ENCODE peak calls at places on chromosome 20, in seven cellular contexts. B, X, W, O, F, G and P are unnamed samples.

GRCh38 chr20:38181207-38181693 is 16.2 kb upstream of the TGM2 start:
- DNase-seq in O (no peak), F (no peak), B (no peak), G (peak), W (no peak), X (peak), P (no peak)

GRCh38 chr20:45293041-45294002 is 13.3 kb upstream of the RBPJL start:
- DNase-seq in W (peak), G (peak), O (peak), X (peak), B (peak), F (peak), P (peak)

GRCh38 chr20:41306061-41306727 is 11.3 kb downstream of the ZHX3 start:
- DNase-seq in X (no peak), O (no peak), B (no peak), W (no peak), F (no peak), G (no peak), P (no peak)

GRCh38 chr20:47295921-47296426 is 60.5 kb downstream of the ZMYND8 start:
- DNase-seq in O (no peak), W (no peak), F (no peak), G (no peak), B (no peak), X (no peak), P (no peak)

GRCh38 chr20:33675127-33675954 is 1.1 kb upstream of the NECAB3 start:
- DNase-seq in F (no peak), G (no peak), O (peak), B (no peak), W (no peak), X (no peak), P (no peak)

GRCh38 chr20:973785-974194 is 28.3 kb downstream of the RSPO4 start:
- DNase-seq in G (no peak), W (peak), B (peak), O (no peak), X (no peak), F (peak), P (peak)

GRCh38 chr20:53216856-53217576 is 244.9 kb downstream of the TSHZ2 start:
- DNase-seq in B (peak), O (peak), F (peak), X (no peak), G (peak), W (peak), P (peak)

GRCh38 chr20:50187403-50188051 is 3.1 kb upstream of the CEBPB start:
- DNase-seq in F (no peak), B (peak), O (peak), X (no peak), G (no peak), W (peak), P (peak)

GRCh38 chr20:41081276-41081814 is 52.7 kb downstream of the TOP1 start:
- DNase-seq in G (no peak), W (no peak), O (no peak), F (no peak), X (no peak), B (no peak), P (no peak)

GRCh38 chr20:23193985-23194384 is 107.9 kb upstream of the CD93 start:
- DNase-seq in O (no peak), B (no peak), W (no peak), F (no peak), G (no peak), X (no peak), P (no peak)

GRCh38 chr20:31712564-31713311 is 9.9 kb downstream of the BCL2L1 start:
- DNase-seq in X (peak), G (no peak), F (peak), O (peak), W (peak), B (peak), P (peak)

GRCh38 chr20:59152559-59153354 is 10.9 kb upstream of the ZNF831 start:
- DNase-seq in F (no peak), O (no peak), X (no peak), B (no peak), G (no peak), W (no peak), P (no peak)

GRCh38 chr20:61967300-61967699 is 98.4 kb downstream of the TAF4 start:
- DNase-seq in F (no peak), B (no peak), X (no peak), W (no peak), O (no peak), G (no peak), P (no peak)

GRCh38 chr20:20412750-20413149 is 44.8 kb downstream of the INSM1 start:
- DNase-seq in G (no peak), W (no peak), X (no peak), B (no peak), F (no peak), O (no peak), P (no peak)

GRCh38 chr20:21505161-21505809 is 8.6 kb downstream of the NKX2-2 start:
- DNase-seq in W (peak), F (peak), G (peak), X (peak), O (peak), B (peak), P (peak)

GRCh38 chr20:6698056-6698455 is 69.4 kb upstream of the BMP2 start:
- DNase-seq in X (no peak), F (peak), G (no peak), B (peak), O (no peak), W (no peak), P (peak)

GRCh38 chr20:4130404-4131189 is 115.2 kb upstream of the RNF24 start:
- DNase-seq in B (no peak), G (no peak), F (no peak), O (no peak), W (no peak), X (no peak), P (no peak)

GRCh38 chr20:50434653-50435396 is 75.4 kb upstream of the PTPN1 start:
- DNase-seq in B (no peak), F (no peak), O (no peak), X (no peak), G (no peak), W (no peak), P (peak)

GRCh38 chr20:25437153-25437581 is 29.7 kb downstream of the GINS1 start:
- DNase-seq in X (no peak), W (no peak), F (no peak), O (no peak), B (peak), G (no peak), P (peak)

GRCh38 chr20:4195499-4195898 is 180.1 kb upstream of the RNF24 start:
- DNase-seq in O (no peak), W (no peak), G (peak), X (no peak), B (peak), F (peak), P (peak)

GRCh38 chr20:9422335-9422734 is 92.1 kb upstream of the LAMP5 start:
- DNase-seq in X (no peak), W (no peak), F (no peak), G (no peak), B (no peak), O (no peak), P (no peak)

GRCh38 chr20:56995635-56996075 is 270.8 kb downstream of the BMP7 start:
- DNase-seq in X (no peak), B (peak), W (no peak), F (peak), O (no peak), G (peak), P (peak)

GRCh38 chr20:63977392-63978276 is 1.8 kb downstream of the SAMD10 start:
- DNase-seq in W (no peak), G (no peak), O (peak), F (peak), X (no peak), B (no peak), P (peak)

GRCh38 chr20:4102381-4102780 is 87.0 kb upstream of the RNF24 start:
- DNase-seq in B (no peak), W (no peak), G (no peak), O (no peak), F (no peak), X (no peak), P (no peak)

GRCh38 chr20:12581644-12582350 is 427.0 kb upstream of the SPTLC3 start:
- DNase-seq in O (no peak), W (peak), B (no peak), G (no peak), X (no peak), F (no peak), P (no peak)

GRCh38 chr20:6877633-6878032 is 110.1 kb downstream of the BMP2 start:
- DNase-seq in F (no peak), X (no peak), O (no peak), G (no peak), B (no peak), W (no peak), P (no peak)

GRCh38 chr20:38863024-38863851 is 57.7 kb downstream of the PPP1R16B start:
- DNase-seq in F (no peak), B (no peak), O (no peak), X (peak), W (no peak), G (no peak), P (no peak)

GRCh38 chr20:4472906-4473305 is 248.8 kb upstream of the PRND start:
- DNase-seq in B (no peak), F (no peak), W (no peak), X (no peak), G (no peak), O (no peak), P (no peak)

GRCh38 chr20:34512266-34512954 is 3.8 kb upstream of the DYNLRB1 start:
- DNase-seq in O (no peak), B (no peak), G (no peak), F (no peak), W (no peak), X (no peak), P (no peak)

GRCh38 chr20:879626-880025 is 36.5 kb downstream of the ANGPT4 start:
- DNase-seq in X (no peak), O (no peak), W (no peak), G (no peak), B (no peak), F (no peak), P (no peak)

GRCh38 chr20:32439132-32439829 is 81.2 kb downstream of the ASXL1 start:
- DNase-seq in W (no peak), G (no peak), O (no peak), F (no peak), B (no peak), X (no peak), P (peak)

GRCh38 chr20:24745617-24746350 is 203.3 kb upstream of the CST7 start:
- DNase-seq in X (no peak), G (no peak), W (no peak), B (no peak), F (peak), O (no peak), P (peak)

GRCh38 chr20:57440678-57441509 is 49.7 kb downstream of the RBM38 start:
- DNase-seq in B (peak), W (peak), G (no peak), O (peak), X (peak), F (peak), P (peak)

GRCh38 chr20:40110241-40110910 is 578.7 kb downstream of the MAFB start:
- DNase-seq in O (no peak), X (no peak), G (no peak), F (no peak), B (no peak), W (no peak), P (no peak)

GRCh38 chr20:46006031-46006430 is 2.7 kb upstream of the MMP9 start:
- DNase-seq in W (no peak), F (no peak), G (no peak), O (no peak), B (no peak), X (no peak), P (no peak)

GRCh38 chr20:7859371-7859802 is 80.9 kb downstream of the HAO1 start:
- DNase-seq in O (no peak), X (no peak), F (no peak), B (peak), G (peak), W (no peak), P (peak)

GRCh38 chr20:43205699-43206098 is 16.0 kb upstream of the PTPRT start:
- DNase-seq in F (no peak), B (no peak), O (no peak), W (no peak), G (no peak), X (no peak), P (no peak)
- TF ChIP-seq CTCF in F (peak), B (no peak), O (no peak), W (no peak), G (no peak), X (no peak), P (peak)

GRCh38 chr20:35950093-35950492 is 4.2 kb downstream of the SCAND1 start:
- DNase-seq in F (no peak), X (no peak), O (no peak), W (no peak), G (no peak), B (no peak), P (no peak)

GRCh38 chr20:35942243-35942642 is 12.1 kb downstream of the SCAND1 start:
- DNase-seq in W (no peak), G (no peak), F (no peak), X (no peak), B (no peak), O (no peak), P (no peak)

GRCh38 chr20:35944189-35944588 is 10.1 kb downstream of the SCAND1 start:
- DNase-seq in F (no peak), B (no peak), O (no peak), W (no peak), X (no peak), G (no peak), P (no peak)

GRCh38 chr20:35947907-35948306 is 6.4 kb downstream of the SCAND1 start:
- DNase-seq in G (no peak), X (no peak), W (no peak), O (no peak), B (no peak), F (no peak), P (no peak)

DNA sequence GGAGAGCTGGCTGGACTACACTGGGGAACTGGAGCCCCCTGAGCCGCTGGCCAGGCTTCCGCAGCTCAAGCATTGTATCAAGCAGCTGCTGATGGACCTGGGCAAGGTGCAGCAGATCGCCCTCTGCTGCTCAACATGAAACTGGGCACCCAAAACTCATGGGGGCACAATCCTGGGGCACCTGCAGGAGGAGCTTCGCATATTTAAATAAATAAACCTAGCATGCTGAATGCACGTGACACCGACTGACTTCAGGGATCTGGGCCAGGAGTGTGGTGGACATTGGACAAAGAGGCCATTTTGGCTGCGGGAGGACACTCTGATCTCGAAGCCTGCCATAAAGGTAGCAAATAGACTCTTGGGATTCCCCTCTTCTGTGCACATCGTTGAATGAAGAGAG is 6.8 kb downstream of the SCAND1 start:
- DNase-seq in F (peak), G (peak), X (no peak), O (no peak), B (peak), W (no peak), P (peak)
- TF ChIP-seq CTCF in F (peak), G (no peak), X (no peak), O (no peak), B (peak), W (no peak), P (peak)

DNA sequence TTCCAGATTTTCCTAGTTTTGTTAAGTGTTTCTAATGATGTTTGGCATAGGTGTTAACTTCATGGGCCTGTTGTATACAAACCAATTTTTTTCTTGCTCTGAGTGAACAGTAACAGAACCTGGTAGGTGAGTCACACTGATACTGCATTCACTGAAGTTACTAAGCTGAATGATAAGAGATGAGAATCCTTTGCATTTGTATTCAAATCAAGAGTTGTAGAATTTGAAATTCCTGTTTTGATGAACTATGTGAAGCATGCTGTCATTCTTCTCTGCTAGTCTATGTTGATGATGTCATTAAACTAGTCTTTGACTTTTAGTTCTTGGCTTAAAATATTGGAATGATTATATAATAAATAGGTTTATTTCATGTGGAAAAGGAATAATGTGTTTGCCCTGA is 37.9 kb downstream of the PTPRA start:
- DNase-seq in X (no peak), F (no peak), B (peak), W (no peak), G (no peak), O (no peak), P (no peak)
- TF ChIP-seq CTCF in X (no peak), F (no peak), B (no peak), W (no peak), G (no peak), O (no peak), P (no peak)

DNA sequence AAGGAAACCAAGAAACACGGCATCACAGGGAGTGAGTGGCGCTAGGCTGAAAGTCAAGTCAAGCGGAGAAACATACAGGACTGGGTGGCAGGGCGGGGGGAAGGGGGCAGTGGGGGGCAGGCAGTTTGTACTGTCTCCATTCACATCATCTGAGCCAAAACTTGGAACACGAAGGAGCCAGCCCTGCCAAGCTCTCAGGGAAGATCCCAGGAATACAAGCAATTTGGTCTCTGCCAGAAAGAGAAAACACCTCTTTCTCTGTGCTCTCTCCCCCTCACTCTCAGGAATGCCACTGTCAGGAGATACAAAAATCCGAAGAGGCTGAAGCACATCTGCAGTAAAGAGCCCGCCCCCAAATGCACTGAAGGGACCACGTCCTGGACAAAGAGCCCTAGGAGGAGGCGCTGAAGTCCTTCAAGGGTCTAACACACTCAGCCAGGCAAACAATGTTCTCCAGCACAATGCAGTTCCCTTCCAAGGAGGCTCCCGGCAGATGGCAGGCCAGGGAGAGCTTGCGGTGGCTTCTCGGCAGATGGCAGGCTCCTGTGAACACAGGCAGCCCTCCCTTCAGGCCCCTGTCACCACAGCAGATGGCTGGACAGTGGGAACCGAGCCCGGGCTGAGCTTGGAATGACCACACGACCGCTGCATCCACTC is 90.0 kb downstream of the ATP9A start:
- DNase-seq in F (no peak), O (no peak), G (peak), X (no peak), B (peak), W (no peak), P (no peak)
- TF ChIP-seq CTCF in F (no peak), O (no peak), G (no peak), X (no peak), B (no peak), W (no peak), P (no peak)

DNA sequence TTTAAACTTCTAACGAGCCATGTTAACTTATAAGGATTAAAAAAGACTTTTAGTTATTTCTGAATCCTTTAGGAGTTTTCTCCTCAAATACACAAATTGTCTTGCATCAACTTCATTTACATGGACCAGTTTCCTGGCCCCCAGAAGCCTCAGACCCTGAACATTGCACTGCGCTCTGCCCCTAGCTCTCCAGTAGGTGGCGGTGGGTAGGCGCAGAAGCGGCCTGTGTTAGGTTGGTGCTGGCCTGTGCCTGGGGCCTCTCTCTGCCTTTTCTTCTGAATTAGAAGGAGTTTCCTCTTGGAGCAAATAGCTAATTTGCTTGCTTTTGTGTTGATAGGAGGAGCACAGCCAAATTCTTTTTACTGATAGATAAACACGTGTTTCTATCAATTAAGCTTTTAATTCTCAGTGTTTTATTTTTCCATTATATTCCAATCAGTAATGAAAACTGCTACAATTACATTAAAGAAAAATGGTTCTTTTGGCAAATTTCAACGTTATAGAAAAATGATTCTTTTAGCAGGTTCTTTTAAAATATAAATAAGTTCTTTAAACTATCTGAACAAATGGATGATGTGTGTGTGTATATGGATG is 44.4 kb downstream of the DTD1 start:
- DNase-seq in F (peak), G (peak), O (peak), X (no peak), W (peak), B (peak), P (peak)
- TF ChIP-seq CTCF in F (peak), G (peak), O (peak), X (peak), W (peak), B (peak), P (peak)

GRCh38 chr20:48919882-48920526 is 1.5 kb upstream of the ARFGEF2 start:
- DNase-seq in X (no peak), G (no peak), B (no peak), F (no peak), W (peak), O (no peak), P (no peak)

GRCh38 chr20:48920527-48921167 is 864 bp upstream of the ARFGEF2 start:
- DNase-seq in X (no peak), F (no peak), O (peak), B (no peak), G (no peak), W (no peak), P (no peak)

GRCh38 chr20:48923149-48923718 is 1.7 kb downstream of the ARFGEF2 start:
- DNase-seq in O (no peak), G (no peak), W (no peak), X (no peak), B (no peak), F (no peak), P (no peak)

GRCh38 chr20:48921168-48921882 is at the start of gene ARFGEF2:
- DNase-seq in O (peak), X (peak), W (peak), G (peak), F (peak), B (peak), P (peak)

GRCh38 chr20:48921883-48922867 is 664 bp downstream of the ARFGEF2 start:
- DNase-seq in G (no peak), B (peak), O (peak), W (peak), X (no peak), F (no peak), P (no peak)
- TF ChIP-seq CTCF in G (no peak), B (no peak), O (no peak), W (no peak), X (no peak), F (no peak), P (no peak)

GRCh38 chr20:36865861-36866149 is 10.1 kb upstream of the TLDC2 start:
- DNase-seq in O (no peak), X (no peak), W (no peak), G (no peak), B (no peak), F (no peak), P (no peak)

GRCh38 chr20:36866164-36866563 is 9.8 kb upstream of the TLDC2 start:
- DNase-seq in O (no peak), X (no peak), W (no peak), F (no peak), B (no peak), G (no peak), P (no peak)

GRCh38 chr20:36862857-36863668 is 12.9 kb upstream of the TLDC2 start:
- DNase-seq in O (peak), F (no peak), B (peak), W (no peak), X (no peak), G (peak), P (peak)

GRCh38 chr20:36866681-36867485 is 9.1 kb upstream of the TLDC2 start:
- DNase-seq in F (no peak), G (no peak), W (no peak), O (no peak), B (no peak), X (no peak), P (no peak)

GRCh38 chr20:36865076-36865860 is 10.7 kb upstream of the TLDC2 start:
- DNase-seq in O (no peak), F (no peak), X (no peak), B (peak), G (no peak), W (no peak), P (no peak)
- TF ChIP-seq CTCF in O (no peak), F (no peak), X (no peak), B (no peak), G (no peak), W (no peak), P (no peak)

GRCh38 chr20:11556410-11556809 is 361.3 kb upstream of the BTBD3 start:
- DNase-seq in B (no peak), G (no peak), O (no peak), W (no peak), X (no peak), F (no peak), P (no peak)
- TF ChIP-seq CTCF in B (no peak), G (no peak), O (no peak), W (no peak), X (no peak), F (no peak), P (no peak)